ENCODE peak calls at places on chromosomes 12 and 14, in five cellular contexts. H is activated T-helper 1 cell treated with anti-CD3 and anti-CD28 coated beads, Interleukin-2, amount 50 U/mL, for 16 hours; L is LoVo; I is endothelial cell; R is NCI-H460. V is an unnamed sample.

GRCh38 chr12:53071591-53072551 is 7.3 kb downstream of the SPRYD3 start:
- DNase-seq in R (no peak), H (no peak), L (no peak), I (no peak), V (no peak)

GRCh38 chr14:25231006-25231405 is 181.1 kb upstream of the STXBP6 start:
- DNase-seq in H (no peak), R (no peak), I (no peak), L (no peak), V (no peak)

GRCh38 chr12:121778567-121779421 is 14.7 kb downstream of the RHOF start:
- DNase-seq in L (no peak), H (no peak), I (no peak), R (no peak), V (no peak)

GRCh38 chr12:3040026-3040656 is 37.0 kb upstream of the TSPAN9 start:
- DNase-seq in I (no peak), R (no peak), H (no peak), L (no peak), V (no peak)

GRCh38 chr14:67187826-67188225 is 1.4 kb upstream of the GARIN2 start:
- DNase-seq in H (no peak), R (no peak), I (no peak), L (peak), V (no peak)

GRCh38 chr14:77044776-77045569 is 16.5 kb upstream of the IRF2BPL start:
- DNase-seq in R (no peak), L (no peak), I (no peak), H (no peak), V (no peak)

GRCh38 chr14:104516906-104517305 is 62.7 kb upstream of the C14orf180 start:
- DNase-seq in I (no peak), H (no peak), R (no peak), L (no peak), V (no peak)

GRCh38 chr12:54701940-54702592 is 53.9 kb upstream of the DCD start:
- DNase-seq in H (no peak), R (peak), I (no peak), L (peak), V (peak)

GRCh38 chr14:92850492-92850891 is 56.4 kb downstream of the GOLGA5 start:
- DNase-seq in H (no peak), R (no peak), L (no peak), I (no peak), V (no peak)

GRCh38 chr14:76337619-76338545 is 38.1 kb upstream of the ESRRB start:
- DNase-seq in R (no peak), L (no peak), H (no peak), I (no peak), V (no peak)

GRCh38 chr14:35879654-35880249 is 53.6 kb downstream of the BRMS1L start:
- DNase-seq in L (no peak), I (no peak), R (no peak), H (no peak), V (peak)

GRCh38 chr14:95353664-95354063 is 34.0 kb upstream of the CLMN start:
- DNase-seq in L (no peak), H (no peak), R (no peak), I (no peak), V (no peak)

GRCh38 chr14:56221392-56222128 is 103.3 kb downstream of the PELI2 start:
- DNase-seq in H (no peak), L (no peak), R (no peak), I (no peak), V (no peak)

GRCh38 chr12:69096669-69097364 is 142.6 kb upstream of the CPSF6 start:
- DNase-seq in L (no peak), R (no peak), I (no peak), H (no peak), V (no peak)

GRCh38 chr12:20262131-20262530 is 106.2 kb upstream of the PDE3A start:
- DNase-seq in H (no peak), L (no peak), R (no peak), I (no peak), V (peak)

GRCh38 chr14:24695265-24696241 is 61.6 kb upstream of the GZMB start:
- DNase-seq in H (no peak), L (no peak), I (no peak), R (no peak), V (no peak)

GRCh38 chr12:95336387-95337067 is 118.9 kb downstream of the VEZT start:
- DNase-seq in L (no peak), R (peak), H (no peak), I (peak), V (peak)

GRCh38 chr12:83904175-83904574 is 1008.4 kb downstream of the SLC6A15 start:
- DNase-seq in R (no peak), L (no peak), H (no peak), I (no peak), V (no peak)

GRCh38 chr12:95858451-95859343 is at the start of gene SNRPF:
- DNase-seq in L (peak), H (peak), I (peak), R (peak), V (peak)

GRCh38 chr12:117142094-117142493 is 42.9 kb upstream of the TESC start:
- DNase-seq in I (no peak), L (no peak), H (no peak), R (no peak), V (no peak)

GRCh38 chr14:49586673-49587460 is 687 bp upstream of the RPS29 start:
- DNase-seq in I (peak), L (peak), H (no peak), R (peak), V (peak)

GRCh38 chr12:92473564-92473963 is 229.2 kb upstream of the PLEKHG7 start:
- DNase-seq in R (no peak), I (no peak), L (no peak), H (no peak), V (no peak)

GRCh38 chr14:46250113-46250703 is 401.4 kb downstream of the RPL10L start:
- DNase-seq in L (peak), H (no peak), R (peak), I (peak), V (peak)

GRCh38 chr14:76550534-76550933 is 174.6 kb downstream of the ESRRB start:
- DNase-seq in L (peak), R (no peak), H (no peak), I (no peak), V (no peak)

GRCh38 chr14:37230551-37231194 is 32.9 kb downstream of the MIPOL1 start:
- DNase-seq in H (no peak), L (peak), R (peak), I (peak), V (peak)

GRCh38 chr14:100398044-100398443 is 74.9 kb downstream of the SLC25A47 start:
- DNase-seq in H (no peak), R (no peak), L (peak), I (no peak), V (no peak)

GRCh38 chr14:59511916-59512530 is 27.7 kb downstream of the JKAMP start:
- DNase-seq in I (peak), R (no peak), H (no peak), L (no peak), V (peak)

GRCh38 chr14:62889354-62889753 is 155.9 kb downstream of the KCNH5 start:
- DNase-seq in R (no peak), L (no peak), H (no peak), I (no peak), V (no peak)

GRCh38 chr12:70733385-70733784 is 96.2 kb upstream of the PTPRB start:
- DNase-seq in R (peak), L (peak), H (no peak), I (peak), V (peak)

GRCh38 chr12:19764408-19764807 is 325.1 kb downstream of the AEBP2 start:
- DNase-seq in H (no peak), I (no peak), R (no peak), L (no peak), V (no peak)

GRCh38 chr12:52270541-52271070 is 3.8 kb upstream of the KRT86 start:
- DNase-seq in H (no peak), R (no peak), L (no peak), I (no peak), V (no peak)

GRCh38 chr12:32611986-32612385 is 67.1 kb upstream of the DNM1L start:
- DNase-seq in H (no peak), R (no peak), I (no peak), L (no peak), V (no peak)

GRCh38 chr12:108967869-108968540 is 52.9 kb downstream of the SVOP start:
- DNase-seq in R (peak), H (no peak), I (no peak), L (no peak), V (peak)

GRCh38 chr12:102478416-102479098 is 1.8 kb downstream of the IGF1 start:
- DNase-seq in H (no peak), R (no peak), I (no peak), L (no peak), V (no peak)

GRCh38 chr14:69573841-69574265 is 818 bp downstream of the CCDC177 start:
- DNase-seq in R (no peak), L (no peak), H (no peak), I (no peak), V (no peak)

GRCh38 chr12:27344760-27345159 is 12.1 kb downstream of the BMAL2 start:
- DNase-seq in H (no peak), I (no peak), R (no peak), L (no peak), V (no peak)